ENCODE peak calls at places on chromosomes 4 and X, in seven cellular contexts. Y is SK-N-SH, C is H1, W is HepG2, A is HCT116, V is GM12878, H is K562. Q is an unnamed sample.

GRCh38 chr4:86557526-86557925 is 36.6 kb upstream of the PTPN13 start:
- DNase-seq in Y (no peak), C (no peak), W (no peak), A (no peak), V (no peak), H (no peak), Q (no peak)

GRCh38 chrX:47302396-47302795 is 68.0 kb upstream of the ZNF157 start:
- DNase-seq in Y (no peak), C (no peak), W (no peak), A (no peak), V (no peak), H (no peak), Q (no peak)

GRCh38 chrX:140762061-140762460 is 52.5 kb downstream of the LINC00632 start:
- DNase-seq in Y (peak; percentile 50), C (peak; percentile 49), W (peak; percentile 5), A (no peak), V (no peak), H (peak; percentile 43), Q (peak; percentile 25)

GRCh38 chrX:23334871-23335599 is 386 bp downstream of the PTCHD1 start:
- DNase-seq in Y (peak; percentile 46), C (peak; percentile 48), W (no peak), A (no peak), V (no peak), H (no peak), Q (no peak)

GRCh38 chrX:116841290-116841689 is 378.5 kb upstream of the CT83 start:
- DNase-seq in Y (no peak), C (no peak), W (no peak), A (no peak), V (no peak), H (no peak), Q (no peak)

GRCh38 chr4:26105815-26106699 is 192.0 kb downstream of the SMIM20 start:
- DNase-seq in Y (no peak), C (no peak), W (no peak), A (peak; percentile 28), V (no peak), H (peak; percentile 10), Q (no peak)

GRCh38 chrX:4655743-4656142 is 942.3 kb upstream of the PRKX start:
- DNase-seq in Y (no peak), C (no peak), W (no peak), A (no peak), V (no peak), H (no peak), Q (no peak)

GRCh38 chr4:185847352-185848078 is 35.5 kb upstream of the SORBS2 start:
- DNase-seq in Y (peak; percentile 53), C (no peak), W (peak; percentile 36), A (no peak), V (no peak), H (no peak), Q (no peak)

GRCh38 chrX:12118134-12118533 is 20.1 kb upstream of the FRMPD4 start:
- DNase-seq in Y (no peak), C (no peak), W (no peak), A (no peak), V (no peak), H (no peak), Q (no peak)

GRCh38 chrX:331772-332495 is 13.3 kb upstream of the GTPBP6 start:
- DNase-seq in Y (no peak), C (no peak), W (no peak), A (no peak), V (no peak), H (no peak), Q (no peak)

DNA sequence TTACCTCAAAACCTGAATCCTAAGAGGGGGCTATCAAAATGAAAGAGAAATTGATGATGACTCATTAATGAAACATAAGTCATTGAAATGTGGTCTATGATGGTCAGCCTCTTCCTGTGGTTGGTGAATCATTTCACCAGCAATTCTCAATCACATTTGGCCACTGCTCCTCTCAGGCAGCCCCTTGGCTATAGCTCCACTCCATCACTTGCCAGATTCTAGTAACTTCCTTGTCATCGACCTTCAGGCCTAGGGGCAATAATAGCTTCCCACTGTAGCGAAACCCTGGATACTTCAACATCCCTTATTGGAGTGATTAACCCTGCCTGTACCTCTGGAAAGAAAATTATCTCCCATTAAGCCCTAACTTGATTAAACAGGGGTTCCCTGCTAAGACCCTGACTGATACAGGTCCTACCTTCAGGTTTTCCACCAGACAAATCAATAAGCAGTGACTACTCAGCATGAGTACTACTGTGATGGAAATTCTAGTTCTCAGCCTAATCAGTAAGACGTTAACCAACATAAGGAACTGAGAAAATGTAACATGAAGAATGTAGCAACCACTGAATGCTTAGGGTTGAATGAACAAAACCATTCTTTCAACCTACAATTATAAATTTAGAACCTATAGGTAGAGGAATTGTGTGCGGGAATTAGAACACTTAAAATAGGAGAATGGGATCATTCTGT is 30.4 kb downstream of the ADH7 start:
- DNase-seq in Y (no peak), C (no peak), W (no peak), A (peak; percentile 18), V (peak; percentile 87), H (no peak), Q (peak; percentile 7)
- TF ChIP-seq SIN3A in Y (no peak), C (no peak), W (no peak), A (no peak), V (no peak), H (no peak), Q (no peak)

GRCh38 chr4:152500798-152501434 is 35.0 kb downstream of the FBXW7 start:
- DNase-seq in Y (peak; percentile 34), C (no peak), W (peak; percentile 65), A (peak; percentile 85), V (peak; percentile 74), H (peak; percentile 86), Q (peak; percentile 50)
- TF ChIP-seq SIN3A in Y (no peak), C (no peak), W (no peak), A (no peak), V (no peak), H (no peak), Q (no peak)

GRCh38 chrX:101430457-101431078 is 22.5 kb downstream of the HNRNPH2 start:
- DNase-seq in Y (no peak), C (no peak), W (no peak), A (no peak), V (no peak), H (no peak), Q (no peak)
- TF ChIP-seq SIN3A in Y (no peak), C (no peak), W (no peak), A (no peak), V (no peak), H (no peak), Q (no peak)

DNA sequence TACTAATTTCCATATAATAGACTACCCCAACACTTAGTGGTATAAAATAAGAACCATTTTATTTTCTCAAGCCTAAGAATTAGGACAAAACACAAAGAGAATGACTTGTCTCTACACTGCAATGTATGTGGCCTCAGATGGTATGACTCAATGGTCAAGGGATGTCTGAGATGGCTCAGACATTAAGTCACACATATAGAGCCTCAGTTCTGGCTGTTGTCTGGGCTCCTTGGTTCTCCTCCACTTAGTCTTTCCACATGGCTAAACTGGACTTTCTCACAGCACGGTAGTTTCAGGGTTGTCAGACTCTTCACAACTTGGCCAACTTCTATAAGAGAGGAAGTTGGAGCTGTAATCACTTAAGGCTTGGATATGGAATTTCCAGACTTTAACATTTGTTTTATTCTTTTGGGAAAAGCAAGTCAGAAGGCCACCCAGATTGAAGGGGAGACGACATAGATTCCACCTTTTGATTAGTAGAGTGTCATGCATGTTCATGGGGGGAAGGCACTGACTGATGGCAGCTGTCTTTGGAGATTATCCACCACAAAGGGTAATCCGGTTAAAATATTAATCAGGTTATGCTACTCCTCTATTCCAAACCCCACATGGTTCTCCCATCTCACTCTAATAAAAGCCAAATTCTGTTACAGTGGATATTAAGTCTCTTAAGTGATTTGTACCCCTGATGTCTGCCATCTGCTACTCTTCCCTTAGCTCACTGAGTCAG is 9.4 kb downstream of the IL15 start:
- DNase-seq in Y (no peak), C (no peak), W (no peak), A (no peak), V (no peak), H (no peak), Q (no peak)
- TF ChIP-seq SIN3A in Y (no peak), C (no peak), W (no peak), A (no peak), V (no peak), H (no peak), Q (no peak)

DNA sequence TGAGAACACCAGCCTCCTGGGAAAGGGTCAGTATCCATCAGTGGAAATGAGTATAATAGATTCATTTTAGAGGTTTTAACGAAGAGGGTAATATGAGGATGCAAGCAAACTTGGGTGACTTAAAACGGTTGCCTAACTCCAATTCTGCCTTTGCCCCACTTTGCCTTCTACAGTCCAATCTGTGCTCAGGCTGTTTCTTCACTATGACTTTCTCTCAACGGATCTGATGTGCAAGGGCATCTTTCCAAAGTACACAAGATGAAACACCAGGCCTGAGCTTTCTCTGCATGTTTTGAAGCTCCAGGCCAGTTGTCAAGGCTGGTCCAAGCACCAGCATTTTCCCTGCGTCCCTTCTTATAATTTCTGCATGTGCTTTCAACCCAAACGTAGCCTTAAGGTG is 68.0 kb upstream of the TMEM164 start:
- DNase-seq in Y (no peak), C (no peak), W (no peak), A (no peak), V (no peak), H (no peak), Q (no peak)
- TF ChIP-seq SIN3A in Y (no peak), C (no peak), W (no peak), A (no peak), V (no peak), H (no peak), Q (no peak)

GRCh38 chr4:157304769-157305168 is 84.2 kb downstream of the GRIA2 start:
- DNase-seq in Y (no peak), C (no peak), W (no peak), A (no peak), V (no peak), H (no peak), Q (no peak)

GRCh38 chr4:157303471-157303960 is 83.0 kb downstream of the GRIA2 start:
- DNase-seq in Y (no peak), C (no peak), W (no peak), A (no peak), V (no peak), H (no peak), Q (no peak)

DNA sequence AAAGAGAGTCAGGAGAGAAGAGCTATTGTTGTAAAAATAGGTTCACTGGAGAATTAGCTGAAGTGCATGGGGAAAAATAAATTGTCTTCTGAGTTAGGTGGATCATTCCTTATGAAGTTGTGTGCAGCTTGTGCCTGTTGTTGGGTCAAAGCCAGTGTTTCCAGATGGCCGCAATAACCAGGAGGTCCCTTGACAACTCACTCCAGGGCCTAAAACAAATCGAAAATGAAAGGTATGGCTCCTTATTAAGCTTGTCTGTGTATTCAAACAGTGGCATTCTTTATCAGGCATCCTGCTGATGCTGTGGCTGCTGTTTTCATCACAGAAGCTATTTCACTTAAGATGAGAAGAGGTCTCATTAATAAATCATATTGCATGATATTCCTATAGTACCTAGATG is 80.2 kb downstream of the GRIA2 start:
- DNase-seq in Y (peak; percentile 1), C (no peak), W (no peak), A (no peak), V (no peak), H (no peak), Q (no peak)
- TF ChIP-seq SIN3A in Y (no peak), C (no peak), W (no peak), A (no peak), V (no peak), H (no peak), Q (no peak)